ENCODE peak calls at places on chromosomes 11 and 22, in seven cellular contexts. G, O, A, R, V, L and F are unnamed samples.

GRCh38 chr22:35376728-35377472 is 4.0 kb upstream of the HMOX1 start:
- DNase-seq in G (peak), L (peak), O (peak), A (peak), V (peak), R (peak), F (peak)

GRCh38 chr11:123330948-123331347 is 99.1 kb upstream of the GRAMD1B start:
- DNase-seq in O (no peak), R (no peak), A (no peak), L (no peak), G (no peak), V (no peak), F (no peak)

GRCh38 chr11:126012852-126013251 is 49.8 kb downstream of the CDON start:
- DNase-seq in R (no peak), A (no peak), O (no peak), L (no peak), V (no peak), G (no peak), F (no peak)

GRCh38 chr22:23038334-23038642 is 32.0 kb upstream of the GNAZ start:
- DNase-seq in L (no peak), G (no peak), O (no peak), V (no peak), A (no peak), R (no peak), F (no peak)

GRCh38 chr11:118933486-118933885 is 7.8 kb upstream of the BCL9L start:
- DNase-seq in O (no peak), L (no peak), G (no peak), V (no peak), A (no peak), R (no peak), F (no peak)

GRCh38 chr11:84019576-84020194 is 733.5 kb upstream of the CCDC90B start:
- DNase-seq in O (no peak), L (peak), V (peak), G (no peak), A (peak), R (peak), F (peak)

GRCh38 chr11:26575946-26576345 is 3.9 kb upstream of the MUC15 start:
- DNase-seq in O (no peak), R (no peak), A (no peak), V (peak), G (no peak), L (no peak), F (no peak)

GRCh38 chr11:62958547-62959071 is 26.2 kb downstream of the SLC22A6 start:
- DNase-seq in L (no peak), O (no peak), G (no peak), A (peak), R (no peak), V (peak), F (no peak)

GRCh38 chr11:1208361-1209261 is 14.3 kb upstream of the MUC5B start:
- DNase-seq in V (no peak), A (no peak), O (no peak), G (no peak), R (no peak), L (no peak), F (no peak)
- TF ChIP-seq CTCF in V (no peak), A (no peak), O (no peak), G (no peak), R (no peak), L (no peak), F (no peak)

GRCh38 chr11:7671807-7672206 is 1.5 kb downstream of the CYB5R2 start:
- DNase-seq in O (no peak), L (no peak), V (no peak), R (no peak), A (no peak), G (no peak), F (no peak)

GRCh38 chr11:7668911-7669310 is 4.4 kb downstream of the CYB5R2 start:
- DNase-seq in R (no peak), A (no peak), G (no peak), V (no peak), O (no peak), L (no peak), F (no peak)

GRCh38 chr11:7671347-7671746 is 2.0 kb downstream of the CYB5R2 start:
- DNase-seq in O (no peak), L (no peak), V (no peak), A (no peak), G (no peak), R (no peak), F (no peak)

GRCh38 chr11:7672276-7672959 is 882 bp downstream of the CYB5R2 start:
- DNase-seq in A (no peak), G (no peak), O (no peak), L (no peak), V (no peak), R (no peak), F (no peak)

DNA sequence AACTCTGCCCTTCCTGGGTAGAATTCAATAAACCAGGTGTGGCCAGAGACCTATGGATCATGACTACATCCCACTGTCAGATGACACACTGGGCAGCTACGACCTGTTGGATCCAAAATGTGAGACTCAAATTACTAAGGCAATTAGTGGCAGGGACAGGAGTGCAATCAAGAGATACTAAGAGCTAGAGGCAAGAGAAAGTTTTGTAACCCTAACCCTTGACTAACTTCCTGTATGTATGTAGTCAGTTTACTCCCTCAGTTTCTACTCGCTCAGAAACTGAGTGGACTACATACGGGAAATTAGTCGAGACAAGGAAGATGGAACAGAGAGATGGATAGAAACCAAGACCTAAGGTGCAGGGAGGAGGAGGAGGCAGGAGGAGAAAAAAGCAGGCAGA is 2.7 kb downstream of the CYB5R2 start:
- DNase-seq in V (no peak), L (no peak), R (no peak), A (no peak), O (peak), G (no peak), F (no peak)
- H3K4me3 ChIP-seq in V (no peak), L (no peak), R (no peak), A (no peak), O (no peak), G (no peak), F (no peak)

GRCh38 chr11:102935514-102935913 is 20.0 kb downstream of the MMP13 start:
- DNase-seq in R (no peak), V (no peak), L (no peak), O (no peak), G (no peak), A (no peak), F (no peak)
- TF ChIP-seq CTCF in R (peak), V (peak), L (no peak), O (peak), G (no peak), A (peak), F (no peak)

DNA sequence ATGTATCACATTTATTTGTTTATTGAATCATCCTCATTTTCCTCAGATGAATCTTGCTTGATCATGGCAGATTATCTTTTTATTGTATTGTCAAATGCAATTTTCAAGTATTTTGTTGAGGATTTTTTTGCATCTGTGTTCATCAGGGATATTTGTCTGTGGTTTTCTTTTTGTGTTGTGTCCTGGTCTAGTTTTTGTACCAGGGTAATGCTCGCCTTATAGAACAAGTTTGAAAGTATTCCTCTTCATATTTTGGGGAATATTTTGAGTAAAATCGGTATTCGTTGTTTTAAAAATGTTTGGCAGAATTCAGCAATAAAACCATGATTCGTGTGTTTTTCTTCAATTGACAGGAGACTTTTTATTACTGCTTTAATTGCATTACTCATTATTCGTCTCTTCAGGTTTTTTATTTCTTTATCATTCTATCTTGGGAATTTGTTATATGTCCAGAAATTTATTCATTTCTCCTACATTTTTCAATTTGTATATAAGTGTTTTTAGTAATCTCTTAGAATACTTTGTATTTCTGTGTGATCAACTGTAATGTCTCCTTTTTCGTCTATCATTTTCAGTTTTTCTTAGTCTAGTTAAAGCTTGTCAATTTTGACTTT is 113.4 kb upstream of the SERPIND1 start:
- DNase-seq in G (no peak), O (no peak), L (no peak), A (no peak), R (no peak), V (no peak), F (no peak)
- H3K4me3 ChIP-seq in G (no peak), O (no peak), L (no peak), A (no peak), R (no peak), V (no peak), F (no peak)

DNA sequence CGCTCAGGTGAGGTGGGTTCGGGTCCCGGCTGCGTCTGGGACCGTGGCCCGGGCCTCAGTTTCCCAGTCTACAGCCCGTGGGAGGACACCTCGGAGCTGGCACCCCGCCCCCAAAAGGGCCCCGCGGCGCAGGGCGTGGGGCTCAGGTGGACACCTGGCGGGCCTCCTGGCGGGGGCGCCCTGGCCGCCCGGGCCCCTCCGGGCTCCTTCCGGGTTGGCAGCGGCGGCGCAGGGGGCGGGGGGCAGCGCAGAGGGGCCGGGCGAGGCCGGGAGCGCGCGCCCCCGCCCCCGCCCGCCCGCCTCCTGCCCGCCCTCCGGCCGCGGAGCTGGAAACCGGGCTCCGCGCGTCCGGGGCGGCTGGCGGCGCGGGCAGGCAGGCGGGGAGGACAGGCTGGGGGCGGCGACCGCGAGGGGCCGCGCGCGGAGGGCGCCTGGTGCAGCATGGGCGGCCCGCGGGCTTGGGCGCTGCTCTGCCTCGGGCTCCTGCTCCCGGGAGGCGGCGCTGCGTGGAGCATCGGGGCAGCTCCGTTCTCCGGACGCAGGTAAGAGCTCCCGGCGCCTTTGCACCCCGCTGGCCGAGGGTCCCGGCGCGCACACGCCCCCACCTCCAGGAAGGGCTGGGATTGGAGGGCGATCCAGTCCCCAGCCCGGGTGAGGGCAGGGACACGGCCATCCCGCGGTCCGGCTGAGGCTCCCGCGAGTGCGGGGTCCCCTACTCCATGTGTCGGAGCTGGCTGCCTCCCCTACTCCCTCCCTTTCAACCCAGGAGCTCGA is at the start of gene EMID1:
- DNase-seq in G (no peak), A (no peak), R (no peak), V (peak), L (peak), O (peak), F (no peak)
- TF ChIP-seq CTCF in G (no peak), A (peak), R (no peak), V (peak), L (peak), O (peak), F (peak)

DNA sequence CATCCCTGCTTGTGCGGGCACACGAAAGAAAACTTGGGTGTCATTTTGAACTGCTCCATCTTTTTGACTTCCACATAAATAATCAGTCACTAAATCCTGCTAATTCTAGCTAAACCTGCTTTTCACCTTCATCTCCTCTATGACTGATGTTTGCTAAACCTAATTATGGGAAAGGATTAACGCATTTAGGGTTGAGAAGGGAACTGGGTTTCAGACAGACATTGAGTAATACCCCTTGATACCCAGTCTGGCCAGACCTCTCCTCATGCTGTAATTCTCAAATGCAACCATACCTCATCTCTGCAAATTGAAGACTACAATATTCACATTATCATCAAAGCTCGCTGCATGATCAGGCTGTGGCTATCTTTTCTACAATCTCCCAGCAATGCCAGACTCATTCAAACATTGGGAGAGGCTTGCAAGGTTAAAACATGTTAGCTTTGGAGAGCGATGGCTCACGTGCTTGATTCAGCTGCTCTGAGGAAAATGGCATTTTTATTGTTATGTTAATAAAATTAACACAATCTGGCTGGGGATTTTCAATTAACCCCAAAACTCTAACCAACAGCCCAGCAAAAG is 2.4 kb downstream of the HPS4 start:
- DNase-seq in O (no peak), V (no peak), A (no peak), R (no peak), G (no peak), L (no peak), F (no peak)
- H3K4me3 ChIP-seq in O (peak), V (no peak), A (no peak), R (no peak), G (no peak), L (no peak), F (no peak)

DNA sequence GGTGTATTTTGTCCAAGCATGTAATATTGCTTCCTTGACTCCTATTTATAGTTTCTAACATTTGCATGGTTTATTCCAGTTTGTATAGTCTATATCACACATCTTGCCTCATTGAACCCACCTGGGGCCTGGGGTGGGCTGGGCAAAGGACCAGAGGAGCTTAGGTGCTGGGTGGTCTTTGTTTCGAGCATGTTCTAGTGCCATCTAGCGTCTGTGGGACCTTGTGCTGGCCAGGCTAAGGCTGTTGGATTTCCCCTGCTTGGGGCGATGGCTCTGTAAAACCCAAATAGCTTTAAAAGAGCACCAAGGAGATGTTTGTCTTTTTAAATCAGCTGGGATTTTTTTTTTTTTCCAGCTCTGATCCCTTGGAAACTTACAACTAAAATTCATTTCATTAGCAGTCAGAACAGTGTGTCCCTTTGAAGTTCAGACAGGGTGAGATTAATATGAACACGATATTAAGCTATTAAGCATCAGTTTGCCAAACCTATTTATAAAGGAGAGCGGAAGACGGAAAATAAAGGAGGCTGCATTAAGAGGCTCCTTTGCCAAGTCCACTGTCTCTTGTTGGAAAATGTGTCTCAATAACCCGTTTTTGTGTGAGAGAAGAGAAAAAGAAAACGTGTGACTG is 157.4 kb downstream of the COMMD9 start:
- DNase-seq in O (peak), L (no peak), R (no peak), V (peak), G (no peak), A (peak), F (no peak)
- TF ChIP-seq CTCF in O (peak), L (peak), R (peak), V (peak), G (peak), A (peak), F (peak)

GRCh38 chr11:133383689-133384088 is 148.6 kb downstream of the OPCML start:
- DNase-seq in O (no peak), L (no peak), R (no peak), A (no peak), G (no peak), V (no peak), F (no peak)

GRCh38 chr11:133384731-133385130 is 147.6 kb downstream of the OPCML start:
- DNase-seq in L (no peak), V (no peak), A (no peak), G (no peak), R (no peak), O (no peak), F (no peak)

GRCh38 chr11:133388260-133388659 is 144.0 kb downstream of the OPCML start:
- DNase-seq in V (no peak), G (no peak), L (no peak), A (no peak), R (no peak), O (no peak), F (no peak)

GRCh38 chr11:133386852-133387251 is 145.4 kb downstream of the OPCML start:
- DNase-seq in A (no peak), L (no peak), G (no peak), V (no peak), O (no peak), R (no peak), F (no peak)

GRCh38 chr11:133386262-133386661 is 146.0 kb downstream of the OPCML start:
- DNase-seq in V (no peak), O (peak), A (no peak), L (no peak), R (no peak), G (no peak), F (no peak)
- H3K4me3 ChIP-seq in V (no peak), O (no peak), A (no peak), L (no peak), R (no peak), G (no peak), F (no peak)